ENCODE peak calls at places on chromosome X, in four cellular contexts. R, A, X and M are unnamed samples.
A peak's percentile ranks its signal among the peaks of the same experiment; 100 is the strongest.

GRCh38 chrX:41192880-41193279 is 107.6 kb downstream of the USP9X start:
- DNase-seq in R (no peak), A (no peak), X (no peak), M (no peak)

GRCh38 chrX:48910926-48911406 is 480 bp downstream of the SLC35A2 start:
- DNase-seq in R (no peak), A (no peak), X (no peak), M (no peak)

GRCh38 chrX:10166248-10166716 is 9.5 kb downstream of the CLCN4 start:
- DNase-seq in R (no peak), A (no peak), X (no peak), M (no peak)

GRCh38 chrX:119427024-119427794 is 28.1 kb downstream of the SLC25A43 start:
- DNase-seq in R (peak; percentile 41), A (no peak), X (peak; percentile 19), M (peak; percentile 75)

GRCh38 chrX:150546711-150547153 is 21.7 kb upstream of the MTM1 start:
- DNase-seq in R (no peak), A (no peak), X (no peak), M (no peak)

GRCh38 chrX:46576458-46576857 is 2.9 kb downstream of the CHST7 start:
- DNase-seq in R (peak; percentile 23), A (no peak), X (no peak), M (no peak)

GRCh38 chrX:152641256-152641875 is 3.7 kb downstream of the GABRQ start:
- DNase-seq in R (no peak), A (no peak), X (no peak), M (no peak)

GRCh38 chrX:46165411-46165810 is 379.8 kb downstream of the ZNF674 start:
- DNase-seq in R (no peak), A (no peak), X (no peak), M (no peak)

GRCh38 chrX:68699960-68700746 is 52.7 kb downstream of the STARD8 start:
- DNase-seq in R (no peak), A (no peak), X (no peak), M (no peak)

GRCh38 chrX:48770296-48770695 is 8.7 kb downstream of the GLOD5 start:
- DNase-seq in R (no peak), A (no peak), X (no peak), M (no peak)

GRCh38 chrX:140432328-140433025 is 72.4 kb downstream of the SOX3 start:
- DNase-seq in R (peak; percentile 30), A (no peak), X (no peak), M (no peak)

GRCh38 chrX:153969904-153970397 is 1.7 kb downstream of the HCFC1 start:
- DNase-seq in R (no peak), A (no peak), X (no peak), M (no peak)

GRCh38 chrX:120358687-120359086 is 3.2 kb upstream of the ATP1B4 start:
- DNase-seq in R (no peak), A (no peak), X (no peak), M (no peak)

GRCh38 chrX:103628386-103629290 is at the start of gene TCEAL1:
- DNase-seq in R (peak; percentile 47), A (peak; percentile 56), X (peak; percentile 61), M (peak; percentile 88)

GRCh38 chrX:153804621-153805020 is 10.2 kb downstream of the SSR4 start:
- DNase-seq in R (no peak), A (no peak), X (no peak), M (no peak)

GRCh38 chrX:115232933-115233496 is 881 bp downstream of the LRCH2 start:
- DNase-seq in R (no peak), A (no peak), X (no peak), M (no peak)

GRCh38 chrX:140572724-140573123 is 67.9 kb upstream of the SOX3 start:
- DNase-seq in R (no peak), A (no peak), X (peak; percentile 51), M (no peak)

GRCh38 chrX:13000311-13000811 is 25.5 kb downstream of the TMSB4X start:
- DNase-seq in R (no peak), A (no peak), X (no peak), M (no peak)
- H3K4me1 ChIP-seq in R (peaks cover 14% of the 10 kb centered on the region), A (no peaks in the 10 kb centered on the region), X (peaks cover 61% of the 10 kb centered on the region), M (peaks cover 22% of the 10 kb centered on the region)

GRCh38 chrX:47625365-47625764 is 4.4 kb downstream of the CFP start:
- DNase-seq in R (no peak), A (no peak), X (no peak), M (no peak)

GRCh38 chrX:47631676-47632075 is 1.9 kb upstream of the CFP start:
- DNase-seq in R (no peak), A (no peak), X (no peak), M (no peak)

GRCh38 chrX:47632664-47633063 is 2.9 kb upstream of the CFP start:
- DNase-seq in R (no peak), A (no peak), X (no peak), M (no peak)

GRCh38 chrX:47629419-47630210 is at the start of gene CFP:
- DNase-seq in R (no peak), A (no peak), X (no peak), M (no peak)

GRCh38 chrX:47628980-47629379 is 750 bp downstream of the CFP start:
- DNase-seq in R (no peak), A (no peak), X (no peak), M (no peak)
- H3K4me3 ChIP-seq in R (peak overlapping the region; percentile 19), A (no peak overlapping the region), X (no peak overlapping the region), M (no peak overlapping the region)

GRCh38 chrX:44088755-44089154 is 115.6 kb upstream of the NDP start:
- DNase-seq in R (no peak), A (no peak), X (no peak), M (no peak)
- TF ChIP-seq CTCF in R (no peak), A (no peak), X (no peak), M (no peak)

GRCh38 chrX:133444196-133444595 is 28.9 kb upstream of the GPC4 start:
- DNase-seq in R (no peak), A (no peak), X (no peak), M (no peak)
- H3K4me1 ChIP-seq in R (no peaks in the 10 kb centered on the region), A (no peaks in the 10 kb centered on the region), X (no peaks in the 10 kb centered on the region), M (no peaks in the 10 kb centered on the region)

GRCh38 chrX:40173662-40174593 is 76.2 kb upstream of the BCOR start:
- DNase-seq in R (no peak), A (no peak), X (no peak), M (peak; percentile 62)
- H3K4me3 ChIP-seq in R (peak overlapping the region; percentile 74), A (peak overlapping the region; percentile 76), X (no peak overlapping the region), M (peak overlapping the region; percentile 72)

DNA sequence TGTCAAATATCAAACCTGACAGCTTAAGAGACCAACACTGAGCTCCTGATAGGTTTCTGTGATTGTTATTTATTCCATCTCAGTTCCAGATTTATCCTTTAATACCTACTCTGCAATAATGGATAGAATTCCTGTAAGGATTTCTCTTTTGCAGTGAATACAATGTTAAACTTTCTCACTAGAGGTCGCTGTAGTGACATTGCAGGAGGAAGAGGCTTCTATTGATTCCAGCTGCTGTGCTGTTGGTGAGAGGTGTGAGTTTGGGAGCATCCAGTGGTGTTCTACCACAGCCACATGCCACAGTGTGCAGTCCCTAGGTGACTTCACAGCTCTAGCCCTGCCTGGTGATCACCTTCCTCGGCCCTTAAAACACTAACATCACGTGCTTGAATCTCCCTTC is 34.6 kb upstream of the DCAF8L2 start:
- DNase-seq in R (no peak), A (no peak), X (peak; percentile 21), M (no peak)
- TF ChIP-seq CTCF in R (peak; percentile 59), A (no peak), X (no peak), M (peak; percentile 46)